ENCODE peak calls at places on chromosomes 16 and 17, in four cellular contexts. One of them, this sample, is unnamed. For H3K4me1, the result is how much of the 10 kb centered on the place peaks cover.

GRCh38 chr17:37541880-37542675 is 52.4 kb downstream of the DUSP14 start:
- DNase-seq in spleen: no peak
- DNase-seq in prostate gland: no peak
- DNase-seq in H1: no peak
- DNase-seq in this sample: no peak

GRCh38 chr16:1436731-1437355 is 6.0 kb downstream of the PERCC1 start:
- DNase-seq in spleen: no peak
- DNase-seq in H1: no peak
- DNase-seq in prostate gland: no peak
- DNase-seq in this sample: no peak

GRCh38 chr17:35752471-35752870 is 568 bp downstream of the GAS2L2 start:
- DNase-seq in prostate gland: no peak
- DNase-seq in spleen: no peak
- DNase-seq in H1: no peak
- DNase-seq in this sample: no peak

GRCh38 chr17:21090889-21091618 is 35.7 kb upstream of the DHRS7B start:
- DNase-seq in H1: no peak
- DNase-seq in spleen: no peak
- DNase-seq in prostate gland: no peak
- DNase-seq in this sample: no peak

GRCh38 chr16:81821422-81822128 is 42.5 kb downstream of the PLCG2 start:
- DNase-seq in prostate gland: no peak
- DNase-seq in spleen: peak
- DNase-seq in H1: no peak
- DNase-seq in this sample: no peak

GRCh38 chr16:3021449-3022207 is 1.5 kb downstream of the TNFRSF12A start:
- DNase-seq in spleen: no peak
- DNase-seq in prostate gland: peak
- DNase-seq in H1: peak
- DNase-seq in this sample: peak

GRCh38 chr17:57782051-57782490 is 37.0 kb upstream of the CCDC182 start:
- DNase-seq in H1: no peak
- DNase-seq in spleen: no peak
- DNase-seq in prostate gland: no peak
- DNase-seq in this sample: no peak

GRCh38 chr17:79452706-79453105 is 158.1 kb downstream of the RBFOX3 start:
- DNase-seq in prostate gland: no peak
- DNase-seq in H1: no peak
- DNase-seq in spleen: no peak
- DNase-seq in this sample: no peak

GRCh38 chr17:32772453-32773025 is 104.4 kb downstream of the MYO1D start:
- DNase-seq in H1: no peak
- DNase-seq in prostate gland: no peak
- DNase-seq in spleen: no peak
- DNase-seq in this sample: no peak

GRCh38 chr17:39903158-39903884 is 15.1 kb downstream of the GSDMB start:
- DNase-seq in prostate gland: no peak
- DNase-seq in H1: no peak
- DNase-seq in spleen: no peak
- DNase-seq in this sample: no peak

GRCh38 chr16:64356267-64356666 is 765.6 kb downstream of the CDH11 start:
- DNase-seq in spleen: no peak
- DNase-seq in prostate gland: no peak
- DNase-seq in H1: no peak
- DNase-seq in this sample: no peak

GRCh38 chr16:66898207-66898606 is 17.9 kb downstream of the PDP2 start:
- DNase-seq in H1: no peak
- DNase-seq in spleen: no peak
- DNase-seq in prostate gland: no peak
- DNase-seq in this sample: no peak

GRCh38 chr16:53852678-53853077 is 148.7 kb downstream of the FTO start:
- DNase-seq in H1: no peak
- DNase-seq in prostate gland: no peak
- DNase-seq in spleen: no peak
- DNase-seq in this sample: no peak

GRCh38 chr17:17824119-17824779 is 12.5 kb downstream of the SREBF1 start:
- DNase-seq in prostate gland: no peak
- DNase-seq in H1: no peak
- DNase-seq in spleen: no peak
- DNase-seq in this sample: no peak
- H3K4me1 ChIP-seq in prostate gland: half or more
- H3K4me1 ChIP-seq in H1: under half
- H3K4me1 ChIP-seq in spleen: under half
- H3K4me1 ChIP-seq in this sample: half or more

DNA sequence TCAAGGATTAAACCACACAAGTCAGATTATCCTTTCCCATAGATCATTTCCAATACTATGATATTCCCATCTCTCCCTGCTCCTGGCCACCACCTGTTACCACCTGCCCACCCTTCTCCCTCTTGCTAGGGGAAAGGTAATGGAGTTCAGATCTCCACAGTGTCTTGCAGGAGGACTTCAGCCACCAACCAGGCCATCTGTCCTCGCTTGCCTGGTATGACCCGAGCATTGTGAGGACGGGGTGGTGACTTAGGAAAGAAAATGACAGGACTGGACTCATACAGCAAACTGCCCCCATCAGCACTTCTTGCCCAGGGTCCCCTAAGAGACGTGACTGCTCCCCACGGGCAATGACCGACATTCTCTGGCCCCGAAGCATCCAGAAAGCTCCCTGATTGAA is 10.8 kb downstream of the FKBP10 start:
- DNase-seq in H1: no peak
- DNase-seq in spleen: no peak
- DNase-seq in prostate gland: no peak
- DNase-seq in this sample: no peak
- TF ChIP-seq POLR2AphosphoS5 in H1: no peak
- TF ChIP-seq POLR2AphosphoS5 in spleen: no peak
- TF ChIP-seq POLR2AphosphoS5 in prostate gland: no peak
- TF ChIP-seq POLR2AphosphoS5 in this sample: no peak

DNA sequence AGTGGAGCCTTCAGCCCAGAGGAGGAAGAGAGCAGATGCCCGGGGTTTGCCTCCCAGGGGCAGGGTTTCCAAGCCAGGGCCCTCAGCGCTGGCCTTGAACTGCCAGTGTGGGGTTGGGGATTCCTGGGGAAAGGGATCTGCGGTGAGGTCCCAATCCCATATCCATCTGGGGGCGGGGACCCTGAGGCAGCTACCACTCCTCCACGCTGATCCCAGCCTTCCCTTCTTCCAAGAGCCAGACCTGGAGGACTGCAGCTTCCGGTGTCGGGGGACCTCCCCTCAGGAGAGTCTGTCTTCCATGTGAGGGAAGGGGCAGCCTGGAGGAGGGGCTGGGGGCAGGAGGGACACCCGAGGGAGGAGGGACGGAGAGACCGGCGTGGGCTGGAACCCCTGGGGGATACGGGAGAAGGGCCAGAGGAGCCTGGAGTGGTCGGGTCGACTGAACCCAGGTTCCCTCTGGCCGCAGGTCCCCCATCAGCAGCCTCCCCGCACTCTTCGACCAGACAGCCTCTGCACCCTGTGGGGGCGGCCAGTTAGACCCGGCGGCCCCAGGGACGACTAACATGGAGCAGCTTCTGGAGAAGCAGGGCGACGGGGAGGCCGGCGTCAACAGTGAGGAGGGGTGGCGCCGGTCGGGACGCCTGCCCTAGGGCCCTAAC is 10.7 kb upstream of the CISD3 start:
- DNase-seq in prostate gland: no peak
- DNase-seq in spleen: no peak
- DNase-seq in H1: no peak
- DNase-seq in this sample: no peak
- TF ChIP-seq POLR2A in prostate gland: no peak
- TF ChIP-seq POLR2A in spleen: no peak
- TF ChIP-seq POLR2A in H1: no peak
- TF ChIP-seq POLR2A in this sample: no peak

GRCh38 chr17:9230346-9230745 is 209.0 kb downstream of the NTN1 start:
- DNase-seq in prostate gland: no peak
- DNase-seq in spleen: peak
- DNase-seq in H1: no peak
- DNase-seq in this sample: no peak
- H3K4me1 ChIP-seq in prostate gland: under half
- H3K4me1 ChIP-seq in spleen: under half
- H3K4me1 ChIP-seq in H1: under half
- H3K4me1 ChIP-seq in this sample: under half

GRCh38 chr17:8894189-8894611 is 26.7 kb upstream of the PIK3R6 start:
- DNase-seq in spleen: peak
- DNase-seq in H1: no peak
- DNase-seq in prostate gland: no peak
- DNase-seq in this sample: no peak

GRCh38 chr17:8892338-8892690 is 24.8 kb upstream of the PIK3R6 start:
- DNase-seq in H1: no peak
- DNase-seq in prostate gland: no peak
- DNase-seq in spleen: no peak
- DNase-seq in this sample: no peak

GRCh38 chr17:8894673-8895578 is 27.5 kb upstream of the PIK3R6 start:
- DNase-seq in spleen: peak
- DNase-seq in H1: no peak
- DNase-seq in prostate gland: peak
- DNase-seq in this sample: no peak

GRCh38 chr17:8893059-8893458 is 25.6 kb upstream of the PIK3R6 start:
- DNase-seq in spleen: no peak
- DNase-seq in prostate gland: no peak
- DNase-seq in H1: no peak
- DNase-seq in this sample: no peak

DNA sequence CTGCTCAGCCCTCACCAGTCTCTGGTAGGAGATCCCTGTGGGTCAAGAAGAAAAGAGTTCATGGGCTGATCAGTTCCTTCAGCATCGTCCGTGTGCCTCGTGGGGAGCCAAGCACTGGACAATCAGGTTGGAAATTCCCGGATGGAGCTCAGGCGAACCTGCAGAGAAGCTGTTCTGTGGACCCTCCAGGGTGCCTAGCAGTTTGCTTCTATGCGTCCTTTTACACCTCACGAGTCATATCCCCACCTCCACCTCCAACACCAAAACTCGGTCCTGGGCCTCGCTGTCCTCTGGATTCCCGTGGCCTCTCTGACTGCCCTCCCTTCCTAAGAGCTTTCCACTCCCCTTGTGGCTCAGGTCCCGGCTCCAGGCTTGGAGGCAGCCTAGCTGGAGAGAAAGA is 26.1 kb upstream of the PIK3R6 start:
- DNase-seq in prostate gland: no peak
- DNase-seq in spleen: peak
- DNase-seq in H1: no peak
- DNase-seq in this sample: no peak
- TF ChIP-seq POLR2AphosphoS5 in prostate gland: no peak
- TF ChIP-seq POLR2AphosphoS5 in spleen: no peak
- TF ChIP-seq POLR2AphosphoS5 in H1: no peak
- TF ChIP-seq POLR2AphosphoS5 in this sample: no peak

GRCh38 chr17:81394377-81394747 is 895 bp upstream of the BAHCC1 start:
- DNase-seq in prostate gland: no peak
- DNase-seq in H1: no peak
- DNase-seq in spleen: no peak
- DNase-seq in this sample: no peak

GRCh38 chr17:81395600-81396277 is 482 bp downstream of the BAHCC1 start:
- DNase-seq in spleen: no peak
- DNase-seq in prostate gland: no peak
- DNase-seq in H1: no peak
- DNase-seq in this sample: no peak

GRCh38 chr17:81393684-81394376 is 1.4 kb upstream of the BAHCC1 start:
- DNase-seq in prostate gland: peak
- DNase-seq in H1: peak
- DNase-seq in spleen: peak
- DNase-seq in this sample: peak

GRCh38 chr17:81396278-81396721 is 1.0 kb downstream of the BAHCC1 start:
- DNase-seq in H1: no peak
- DNase-seq in prostate gland: no peak
- DNase-seq in spleen: no peak
- DNase-seq in this sample: no peak

GRCh38 chr17:81394831-81395599 is at the start of gene BAHCC1:
- DNase-seq in spleen: peak
- DNase-seq in H1: peak
- DNase-seq in prostate gland: peak
- DNase-seq in this sample: peak
- TF ChIP-seq POLR2A in spleen: no peak
- TF ChIP-seq POLR2A in H1: no peak
- TF ChIP-seq POLR2A in prostate gland: peak
- TF ChIP-seq POLR2A in this sample: peak

GRCh38 chr16:69601250-69601649 is 35.5 kb downstream of the NFAT5 start:
- DNase-seq in H1: no peak
- DNase-seq in spleen: no peak
- DNase-seq in prostate gland: no peak
- DNase-seq in this sample: no peak
- H3K4me1 ChIP-seq in H1: under half
- H3K4me1 ChIP-seq in spleen: under half
- H3K4me1 ChIP-seq in prostate gland: under half
- H3K4me1 ChIP-seq in this sample: under half

DNA sequence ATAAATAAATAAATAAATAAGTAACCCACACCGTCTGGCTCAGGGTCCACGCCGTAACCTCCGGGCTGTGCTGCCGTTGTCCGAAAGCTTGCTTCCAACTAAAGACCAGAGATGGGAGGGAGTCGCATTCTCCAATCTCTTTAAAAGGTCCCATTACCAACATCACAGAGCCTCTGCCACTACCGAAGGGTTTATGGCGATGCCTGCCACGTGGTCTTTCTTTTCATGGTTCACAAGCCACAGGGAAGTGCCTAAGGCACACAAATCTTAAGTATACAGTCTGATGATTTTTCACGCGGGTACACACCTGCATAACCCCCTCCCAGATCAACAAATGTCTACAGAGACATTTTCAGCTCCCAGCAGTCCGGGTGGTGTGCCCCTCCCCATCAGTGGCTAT is 1.4 kb downstream of the COTL1 start:
- DNase-seq in H1: no peak
- DNase-seq in spleen: peak
- DNase-seq in prostate gland: no peak
- DNase-seq in this sample: no peak
- TF ChIP-seq POLR2AphosphoS5 in H1: no peak
- TF ChIP-seq POLR2AphosphoS5 in spleen: no peak
- TF ChIP-seq POLR2AphosphoS5 in prostate gland: no peak
- TF ChIP-seq POLR2AphosphoS5 in this sample: no peak

This sample was measured in sigmoid colon.